ENCODE peak calls at places on chromosomes 12 and 14, in seven cellular contexts. N, S, J, G, Y, L and R are unnamed samples.

GRCh38 chr14:105460616-105461015 is 14.0 kb upstream of the CRIP2 start:
- DNase-seq in N (no peak), S (no peak), J (no peak), G (no peak), Y (no peak), L (no peak), R (no peak)

GRCh38 chr14:57317248-57317833 is 48.6 kb downstream of the AP5M1 start:
- DNase-seq in N (peak), S (peak), J (no peak), G (peak), Y (peak), L (peak), R (peak)

GRCh38 chr14:103112488-103113243 is 10.6 kb upstream of the TNFAIP2 start:
- DNase-seq in N (no peak), S (no peak), J (no peak), G (no peak), Y (no peak), L (no peak), R (no peak)

GRCh38 chr14:61321385-61322010 is at the start of gene PRKCH:
- DNase-seq in N (peak), S (no peak), J (peak), G (peak), Y (peak), L (peak), R (peak)

GRCh38 chr14:22820731-22821130 is 5.5 kb upstream of the SLC7A7 start:
- DNase-seq in N (no peak), S (no peak), J (no peak), G (no peak), Y (no peak), L (no peak), R (no peak)

GRCh38 chr14:73462815-73463214 is 4.5 kb upstream of the NUMB start:
- DNase-seq in N (no peak), S (no peak), J (no peak), G (no peak), Y (no peak), L (no peak), R (no peak)

GRCh38 chr14:64035143-64035542 is 182.3 kb downstream of the SYNE2 start:
- DNase-seq in N (no peak), S (no peak), J (no peak), G (no peak), Y (no peak), L (peak), R (no peak)

GRCh38 chr12:124286414-124286813 is 8.5 kb upstream of the RFLNA start:
- DNase-seq in N (no peak), S (no peak), J (peak), G (no peak), Y (no peak), L (peak), R (no peak)

GRCh38 chr12:130497331-130497730 is 159.6 kb downstream of the PIWIL1 start:
- DNase-seq in N (no peak), S (no peak), J (no peak), G (no peak), Y (no peak), L (no peak), R (no peak)

GRCh38 chr14:72629534-72629933 is 264.4 kb downstream of the DPF3 start:
- DNase-seq in N (no peak), S (no peak), J (no peak), G (no peak), Y (no peak), L (no peak), R (no peak)

GRCh38 chr12:48165089-48166031 is 8.0 kb upstream of the ASB8 start:
- DNase-seq in N (no peak), S (peak), J (no peak), G (no peak), Y (peak), L (peak), R (peak)

GRCh38 chr12:100733817-100734593 is 60.6 kb upstream of the ANO4 start:
- DNase-seq in N (no peak), S (peak), J (no peak), G (no peak), Y (no peak), L (peak), R (no peak)

GRCh38 chr12:125431516-125431915 is 366.3 kb downstream of the AACS start:
- DNase-seq in N (no peak), S (no peak), J (no peak), G (no peak), Y (no peak), L (no peak), R (no peak)

GRCh38 chr14:38129705-38130104 is 78.0 kb upstream of the SSTR1 start:
- DNase-seq in N (no peak), S (no peak), J (no peak), G (no peak), Y (peak), L (no peak), R (no peak)

GRCh38 chr14:69519253-69519661 is 34.7 kb downstream of the PLEKHD1 start:
- DNase-seq in N (no peak), S (no peak), J (no peak), G (no peak), Y (no peak), L (no peak), R (no peak)

GRCh38 chr14:22547309-22547947 is 41.6 kb downstream of the DAD1 start:
- DNase-seq in N (no peak), S (no peak), J (no peak), G (no peak), Y (no peak), L (no peak), R (no peak)

GRCh38 chr14:53055003-53055402 is 98.1 kb downstream of the DDHD1 start:
- DNase-seq in N (no peak), S (peak), J (no peak), G (no peak), Y (no peak), L (peak), R (no peak)

GRCh38 chr14:24243336-24243836 is 963 bp upstream of the TINF2 start:
- DNase-seq in N (no peak), S (no peak), J (no peak), G (peak), Y (peak), L (no peak), R (no peak)

GRCh38 chr14:35155962-35156361 is 33.6 kb downstream of the PRORP start:
- DNase-seq in N (no peak), S (no peak), J (no peak), G (no peak), Y (no peak), L (peak), R (no peak)

GRCh38 chr12:64222011-64222765 is at the start of gene KICS2:
- DNase-seq in N (peak), S (peak), J (peak), G (peak), Y (peak), L (peak), R (peak)

GRCh38 chr14:91722386-91722785 is 9.5 kb downstream of the CATSPERB start:
- DNase-seq in N (no peak), S (no peak), J (no peak), G (no peak), Y (no peak), L (no peak), R (no peak)

GRCh38 chr14:97036096-97036852 is 239.1 kb downstream of the VRK1 start:
- DNase-seq in N (no peak), S (no peak), J (no peak), G (no peak), Y (no peak), L (no peak), R (no peak)